ENCODE peak calls at places on chromosome 20, in nine cellular contexts. Y is glutamatergic neuron, T is suprapubic skin, V is right lobe of liver, J is Panc1, I is transverse colon, L is AG09319, A is endodermal cell, N is B cell. K is an unnamed sample.

GRCh38 chr20:15842872-15843271 is 730.4 kb downstream of the KIF16B start:
- DNase-seq in I (no peak), L (no peak), J (no peak), N (peak; percentile 44), A (no peak), V (no peak), Y (no peak), T (no peak), K (no peak)

GRCh38 chr20:60400567-60400966 is 442.3 kb downstream of the CDH26 start:
- DNase-seq in A (no peak), T (no peak), J (no peak), I (no peak), Y (no peak), V (no peak), N (no peak), L (no peak), K (no peak)

GRCh38 chr20:1901704-1902103 is 6.5 kb downstream of the SIRPA start:
- DNase-seq in J (no peak), L (no peak), A (no peak), T (no peak), I (no peak), Y (no peak), N (no peak), V (no peak), K (no peak)

GRCh38 chr20:8304124-8304800 is 172.2 kb downstream of the PLCB1 start:
- DNase-seq in I (no peak), V (no peak), L (no peak), T (no peak), J (no peak), A (no peak), Y (no peak), N (no peak), K (no peak)

GRCh38 chr20:20195011-20195705 is 142.8 kb downstream of the CFAP61 start:
- DNase-seq in A (no peak), Y (no peak), I (no peak), L (no peak), N (no peak), V (no peak), T (no peak), J (no peak), K (no peak)

GRCh38 chr20:55253765-55254164 is 751.6 kb downstream of the CBLN4 start:
- DNase-seq in L (no peak), Y (no peak), I (no peak), A (no peak), V (no peak), N (no peak), J (no peak), T (no peak), K (no peak)

GRCh38 chr20:6044102-6044501 is 9.8 kb downstream of the LRRN4 start:
- DNase-seq in V (no peak), N (no peak), T (no peak), L (no peak), A (peak; percentile 83), Y (no peak), I (no peak), J (no peak), K (no peak)

GRCh38 chr20:9071976-9072726 is 3.3 kb downstream of the PLCB4 start:
- DNase-seq in A (no peak), I (no peak), V (no peak), J (no peak), T (no peak), Y (no peak), N (no peak), L (no peak), K (no peak)

GRCh38 chr20:49916146-49917002 is 1.0 kb upstream of the SPATA2 start:
- DNase-seq in J (no peak), I (peak; percentile 77), T (no peak), Y (no peak), A (peak; percentile 68), L (no peak), N (peak; percentile 35), V (peak; percentile 79), K (no peak)

GRCh38 chr20:41617059-41617921 is 887 bp downstream of the CHD6 start:
- DNase-seq in N (peak; percentile 68), T (no peak), V (peak; percentile 63), A (peak; percentile 69), Y (peak; percentile 43), L (no peak), I (peak; percentile 35), J (no peak), K (no peak)

GRCh38 chr20:1931830-1932229 is 36.6 kb downstream of the SIRPA start:
- DNase-seq in A (no peak), J (no peak), Y (no peak), T (no peak), I (no peak), L (no peak), V (no peak), N (no peak), K (no peak)

GRCh38 chr20:8602389-8603116 is 466.3 kb upstream of the PLCB4 start:
- DNase-seq in Y (no peak), V (no peak), I (no peak), N (peak; percentile 26), A (no peak), L (no peak), J (no peak), T (no peak), K (no peak)

GRCh38 chr20:60453847-60454246 is 495.6 kb downstream of the CDH26 start:
- DNase-seq in V (no peak), J (no peak), Y (peak; percentile 36), T (no peak), N (no peak), L (no peak), I (no peak), A (peak; percentile 82), K (no peak)

GRCh38 chr20:41245086-41245707 is 72.3 kb downstream of the ZHX3 start:
- DNase-seq in T (no peak), I (no peak), J (no peak), Y (no peak), N (no peak), L (no peak), A (peak; percentile 65), V (no peak), K (no peak)

GRCh38 chr20:40457404-40457803 is 231.6 kb downstream of the MAFB start:
- DNase-seq in Y (no peak), N (no peak), V (no peak), T (no peak), J (no peak), A (peak; percentile 85), L (no peak), I (no peak), K (no peak)

GRCh38 chr20:4083103-4083864 is 67.9 kb upstream of the RNF24 start:
- DNase-seq in Y (no peak), T (no peak), A (peak; percentile 75), V (no peak), J (no peak), L (no peak), N (no peak), I (no peak), K (no peak)

GRCh38 chr20:19987046-19987445 is 30.1 kb upstream of the NAA20 start:
- DNase-seq in N (no peak), L (no peak), I (no peak), T (no peak), V (no peak), Y (no peak), J (no peak), A (no peak), K (no peak)

GRCh38 chr20:9408422-9409300 is 105.7 kb upstream of the LAMP5 start:
- DNase-seq in A (no peak), V (no peak), N (no peak), I (no peak), T (no peak), L (no peak), Y (no peak), J (no peak), K (peak; percentile 34)

GRCh38 chr20:40046703-40047102 is 642.3 kb downstream of the MAFB start:
- DNase-seq in Y (no peak), I (no peak), V (no peak), T (no peak), J (no peak), L (no peak), N (no peak), A (no peak), K (no peak)

GRCh38 chr20:60403105-60403741 is 445.0 kb downstream of the CDH26 start:
- DNase-seq in L (no peak), Y (no peak), V (no peak), N (no peak), J (no peak), A (no peak), T (no peak), I (no peak), K (no peak)

GRCh38 chr20:45878076-45878731 is 2.8 kb upstream of the ZSWIM1 start:
- DNase-seq in I (no peak), J (no peak), A (no peak), N (no peak), Y (no peak), V (no peak), T (no peak), L (no peak), K (no peak)

GRCh38 chr20:15399781-15400180 is 1062.4 kb upstream of the FLRT3 start:
- DNase-seq in L (no peak), T (no peak), J (no peak), N (no peak), A (no peak), I (no peak), Y (no peak), V (no peak), K (no peak)

DNA sequence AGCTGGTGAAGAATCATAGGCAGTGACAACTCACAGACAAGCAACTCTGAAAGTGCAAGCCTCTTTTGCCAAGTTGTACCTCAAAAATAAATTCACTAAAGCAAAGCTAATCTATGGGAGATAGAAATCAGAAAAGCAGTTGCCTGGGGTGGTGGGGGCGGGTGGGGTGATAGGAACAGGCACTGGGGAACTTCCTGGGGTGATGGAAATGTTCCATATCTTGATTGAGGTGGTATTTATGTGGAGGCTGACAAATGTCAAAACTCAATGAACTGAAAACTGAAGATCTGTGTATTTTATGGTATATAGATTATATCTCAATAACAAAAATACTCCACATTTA is 52.3 kb downstream of the ATP9A start:
- DNase-seq in L (no peak), N (no peak), Y (no peak), V (no peak), A (no peak), J (no peak), I (no peak), T (no peak), K (no peak)
- TF ChIP-seq CTCF in L (no peak), N (no peak), Y (no peak), V (no peak), A (no peak), J (no peak), I (no peak), T (no peak), K (no peak)

GRCh38 chr20:36493013-36493800 is 48.1 kb upstream of the MYL9 start:
- DNase-seq in T (no peak), J (no peak), I (peak; percentile 26), A (peak; percentile 84), V (no peak), N (no peak), Y (peak; percentile 47), L (no peak), K (no peak)
- TF ChIP-seq CTCF in T (no peak), J (no peak), I (peak; percentile 24), A (peak; percentile 77), V (peak; percentile 15), N (no peak), Y (no peak), L (peak; percentile 30), K (no peak)

GRCh38 chr20:31494131-31494530 is 19.0 kb downstream of the REM1 start:
- DNase-seq in T (no peak), N (no peak), I (no peak), L (no peak), J (no peak), Y (peak; percentile 69), V (no peak), A (peak; percentile 90), K (no peak)
- TF ChIP-seq CTCF in T (no peak), N (no peak), I (no peak), L (peak; percentile 40), J (peak; percentile 83), Y (peak; percentile 55), V (peak; percentile 17), A (peak; percentile 73), K (peak; percentile 38)

GRCh38 chr20:50931306-50932015 is at the start of gene ADNP:
- DNase-seq in A (peak; percentile 97), Y (peak; percentile 93), J (peak; percentile 83), N (peak; percentile 95), L (peak; percentile 69), T (peak; percentile 95), V (peak; percentile 91), I (peak; percentile 92), K (no peak)
- TF ChIP-seq CTCF in A (peak; percentile 77), Y (peak; percentile 80), J (peak; percentile 84), N (peak; percentile 79), L (peak; percentile 48), T (peak; percentile 70), V (peak; percentile 61), I (peak; percentile 95), K (peak; percentile 73)